ENCODE peak calls at places on chromosomes 16 and 17, in seven cellular contexts. U, R, X, F, G, E and O are unnamed samples.

GRCh38 chr16:56081371-56081770 is 109.9 kb upstream of the GNAO1 start:
- DNase-seq in U (no peak), R (no peak), X (no peak), F (no peak), G (no peak), E (peak; percentile 76), O (no peak)

GRCh38 chr17:45225964-45226530 is 4.4 kb downstream of the FMNL1 start:
- DNase-seq in U (peak; percentile 92), R (no peak), X (peak; percentile 13), F (no peak), G (no peak), E (no peak), O (peak; percentile 39)

GRCh38 chr16:67163164-67163902 is 1.2 kb upstream of the HSF4 start:
- DNase-seq in U (no peak), R (no peak), X (peak; percentile 49), F (no peak), G (no peak), E (no peak), O (no peak)

GRCh38 chr17:75270218-75270965 is 639 bp downstream of the MIF4GD start:
- DNase-seq in U (peak; percentile 83), R (peak; percentile 37), X (peak; percentile 76), F (peak; percentile 39), G (peak; percentile 76), E (no peak), O (peak; percentile 71)

GRCh38 chr17:40561871-40562611 is 3.2 kb downstream of the CCR7 start:
- DNase-seq in U (no peak), R (no peak), X (no peak), F (no peak), G (no peak), E (no peak), O (no peak)

GRCh38 chr17:77696151-77696719 is 262.3 kb upstream of the TNRC6C start:
- DNase-seq in U (no peak), R (no peak), X (no peak), F (no peak), G (no peak), E (no peak), O (no peak)

GRCh38 chr17:61416540-61417363 is 17.1 kb downstream of the TBX2 start:
- DNase-seq in U (peak; percentile 90), R (peak; percentile 47), X (peak; percentile 81), F (peak; percentile 46), G (peak; percentile 84), E (peak; percentile 88), O (peak; percentile 36)

GRCh38 chr17:35716897-35717839 is 14.3 kb upstream of the RASL10B start:
- DNase-seq in U (no peak), R (no peak), X (peak; percentile 59), F (peak; percentile 4), G (no peak), E (no peak), O (no peak)

GRCh38 chr16:49462989-49463371 is 89.4 kb downstream of the C16orf78 start:
- DNase-seq in U (no peak), R (no peak), X (no peak), F (no peak), G (no peak), E (peak; percentile 71), O (no peak)

GRCh38 chr17:2395258-2396170 is 5.3 kb downstream of the MNT start:
- DNase-seq in U (peak; percentile 81), R (no peak), X (peak; percentile 36), F (no peak), G (peak; percentile 58), E (no peak), O (peak; percentile 21)

GRCh38 chr16:47492428-47493357 is 31.6 kb downstream of the PHKB start:
- DNase-seq in U (peak; percentile 70), R (no peak), X (no peak), F (no peak), G (peak; percentile 76), E (no peak), O (no peak)

GRCh38 chr16:7405166-7405565 is 72.5 kb downstream of the RBFOX1 start:
- DNase-seq in U (peak; percentile 80), R (peak; percentile 5), X (no peak), F (no peak), G (no peak), E (no peak), O (peak; percentile 3)

GRCh38 chr17:35683588-35683987 is 47.9 kb upstream of the RASL10B start:
- DNase-seq in U (no peak), R (no peak), X (no peak), F (no peak), G (no peak), E (no peak), O (no peak)

GRCh38 chr16:4414187-4414909 is 2.0 kb downstream of the CORO7 start:
- DNase-seq in U (no peak), R (no peak), X (no peak), F (no peak), G (no peak), E (no peak), O (peak; percentile 47)

GRCh38 chr17:81480140-81480917 is 32.3 kb downstream of the ACTG1 start:
- DNase-seq in U (no peak), R (no peak), X (peak; percentile 69), F (no peak), G (peak; percentile 86), E (no peak), O (peak; percentile 30)

GRCh38 chr16:3759736-3760135 is 42.4 kb upstream of the TRAP1 start:
- DNase-seq in U (no peak), R (no peak), X (no peak), F (no peak), G (no peak), E (no peak), O (no peak)

GRCh38 chr17:13346081-13346533 is 255.6 kb downstream of the HS3ST3A1 start:
- DNase-seq in U (no peak), R (peak; percentile 89), X (peak; percentile 98), F (peak; percentile 66), G (peak; percentile 99), E (no peak), O (peak; percentile 82)

GRCh38 chr16:56353054-56353921 is 72.1 kb downstream of the AMFR start:
- DNase-seq in U (peak; percentile 44), R (no peak), X (no peak), F (no peak), G (no peak), E (no peak), O (no peak)

GRCh38 chr17:78226752-78227454 is 4.5 kb upstream of the TMEM235 start:
- DNase-seq in U (no peak), R (no peak), X (no peak), F (no peak), G (no peak), E (no peak), O (peak; percentile 54)

DNA sequence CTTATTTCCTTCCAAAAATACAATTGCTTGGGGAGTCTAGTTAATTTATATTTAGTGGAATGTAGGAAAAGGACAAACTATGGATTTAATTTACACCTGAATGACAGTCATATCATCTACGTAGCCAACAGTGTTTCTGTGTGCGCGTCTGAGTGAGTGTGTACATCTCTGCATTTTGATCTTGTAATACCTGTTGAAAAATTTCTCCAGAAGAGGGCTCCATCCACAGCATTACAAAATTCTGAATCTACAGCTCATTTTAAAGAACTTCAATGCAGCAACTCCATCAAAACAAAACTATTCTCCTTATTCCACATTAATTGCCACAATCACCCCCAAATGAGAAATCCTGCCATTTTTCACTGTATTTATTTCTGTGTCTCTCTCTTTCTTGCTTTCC is 3.9 kb downstream of the CDH13 start:
- DNase-seq in U (no peak), R (no peak), X (no peak), F (no peak), G (peak; percentile 39), E (no peak), O (peak; percentile 50)
- TF ChIP-seq CTCF in U (no peak), R (peak; percentile 42), X (peak; percentile 31), F (peak; percentile 44), G (peak; percentile 39), E (peak; percentile 24), O (peak; percentile 40)

GRCh38 chr16:1200014-1200627 is 24.9 kb downstream of the TPSG1 start:
- DNase-seq in U (no peak), R (no peak), X (no peak), F (no peak), G (no peak), E (no peak), O (no peak)
- TF ChIP-seq CTCF in U (no peak), R (no peak), X (no peak), F (no peak), G (no peak), E (no peak), O (no peak)

GRCh38 chr17:74176546-74177001 is 26.9 kb upstream of the RPL38 start:
- DNase-seq in U (peak; percentile 58), R (no peak), X (peak; percentile 43), F (no peak), G (peak; percentile 61), E (no peak), O (peak; percentile 49)

GRCh38 chr17:74181341-74181740 is 22.1 kb upstream of the RPL38 start:
- DNase-seq in U (peak; percentile 15), R (no peak), X (no peak), F (no peak), G (no peak), E (no peak), O (no peak)

GRCh38 chr17:74179576-74179975 is 23.9 kb upstream of the RPL38 start:
- DNase-seq in U (no peak), R (no peak), X (no peak), F (no peak), G (no peak), E (no peak), O (no peak)

GRCh38 chr17:74180336-74180735 is 23.1 kb upstream of the RPL38 start:
- DNase-seq in U (peak; percentile 10), R (no peak), X (no peak), F (no peak), G (no peak), E (no peak), O (no peak)

GRCh38 chr17:74177018-74177450 is 26.4 kb upstream of the RPL38 start:
- DNase-seq in U (no peak), R (peak; percentile 62), X (peak; percentile 40), F (no peak), G (peak; percentile 42), E (no peak), O (peak; percentile 83)
- TF ChIP-seq CTCF in U (no peak), R (no peak), X (no peak), F (no peak), G (no peak), E (peak; percentile 3), O (no peak)

GRCh38 chr16:87575027-87575804 is 27.1 kb upstream of the JPH3 start:
- DNase-seq in U (no peak), R (no peak), X (no peak), F (no peak), G (no peak), E (no peak), O (no peak)
- TF ChIP-seq CTCF in U (no peak), R (peak; percentile 22), X (no peak), F (no peak), G (no peak), E (no peak), O (no peak)

GRCh38 chr17:7549401-7550055 is 670 bp downstream of the TNFSF12 start:
- DNase-seq in U (peak; percentile 75), R (no peak), X (peak; percentile 10), F (no peak), G (no peak), E (no peak), O (no peak)

GRCh38 chr17:7551396-7551795 is 2.5 kb downstream of the TNFSF12 start:
- DNase-seq in U (no peak), R (no peak), X (no peak), F (no peak), G (no peak), E (no peak), O (no peak)

GRCh38 chr17:7550359-7550758 is 1.5 kb downstream of the TNFSF12 start:
- DNase-seq in U (no peak), R (no peak), X (no peak), F (no peak), G (no peak), E (no peak), O (no peak)

GRCh38 chr17:7552621-7553051 is 3.8 kb downstream of the TNFSF12 start:
- DNase-seq in U (no peak), R (no peak), X (no peak), F (no peak), G (no peak), E (no peak), O (no peak)

GRCh38 chr17:7548585-7549400 is at the start of gene TNFSF12:
- DNase-seq in U (peak; percentile 84), R (no peak), X (peak; percentile 38), F (no peak), G (no peak), E (no peak), O (peak; percentile 11)
- TF ChIP-seq CTCF in U (peak; percentile 19), R (no peak), X (peak; percentile 14), F (peak; percentile 25), G (no peak), E (no peak), O (no peak)